ENCODE peak calls at places on chromosomes 5 and 9, in eight cellular contexts. One of them, this sample, is unnamed.

GRCh38 chr5:178644826-178645545 is 18.1 kb upstream of the CLK4 start:
- DNase-seq in stimulated activated naive CD4-positive, alpha-beta T cell: no peak
- DNase-seq in lung microvascular endothelial cell: peak
- DNase-seq in astrocyte of the spinal cord: peak
- DNase-seq in choroid plexus epithelial cell: peak
- DNase-seq in NCI-H2081: no peak
- DNase-seq in HFFc6: no peak
- DNase-seq in tibial artery: no peak
- DNase-seq in this sample: no peak

GRCh38 chr5:124748687-124749594 is 2.5 kb upstream of the ZNF608 start:
- DNase-seq in stimulated activated naive CD4-positive, alpha-beta T cell: no peak
- DNase-seq in lung microvascular endothelial cell: peak
- DNase-seq in astrocyte of the spinal cord: peak
- DNase-seq in choroid plexus epithelial cell: peak
- DNase-seq in NCI-H2081: peak
- DNase-seq in HFFc6: no peak
- DNase-seq in tibial artery: peak
- DNase-seq in this sample: peak

GRCh38 chr5:151315998-151316597 is 12.5 kb upstream of the SLC36A3 start:
- DNase-seq in stimulated activated naive CD4-positive, alpha-beta T cell: no peak
- DNase-seq in lung microvascular endothelial cell: peak
- DNase-seq in astrocyte of the spinal cord: peak
- DNase-seq in choroid plexus epithelial cell: peak
- DNase-seq in NCI-H2081: peak
- DNase-seq in HFFc6: peak
- DNase-seq in tibial artery: peak
- DNase-seq in this sample: peak

GRCh38 chr9:111599092-111599947 is at the start of gene PTGR1:
- DNase-seq in stimulated activated naive CD4-positive, alpha-beta T cell: no peak
- DNase-seq in lung microvascular endothelial cell: peak
- DNase-seq in astrocyte of the spinal cord: peak
- DNase-seq in choroid plexus epithelial cell: peak
- DNase-seq in NCI-H2081: no peak
- DNase-seq in HFFc6: peak
- DNase-seq in tibial artery: peak
- DNase-seq in this sample: peak

GRCh38 chr5:150358261-150359095 is 981 bp downstream of the TCOF1 start:
- DNase-seq in stimulated activated naive CD4-positive, alpha-beta T cell: no peak
- DNase-seq in lung microvascular endothelial cell: peak
- DNase-seq in astrocyte of the spinal cord: peak
- DNase-seq in choroid plexus epithelial cell: no peak
- DNase-seq in NCI-H2081: no peak
- DNase-seq in HFFc6: no peak
- DNase-seq in tibial artery: no peak
- DNase-seq in this sample: no peak

GRCh38 chr9:1457460-1457859 is 407.3 kb downstream of the DMRT2 start:
- DNase-seq in stimulated activated naive CD4-positive, alpha-beta T cell: no peak
- DNase-seq in lung microvascular endothelial cell: no peak
- DNase-seq in astrocyte of the spinal cord: no peak
- DNase-seq in choroid plexus epithelial cell: no peak
- DNase-seq in NCI-H2081: no peak
- DNase-seq in HFFc6: no peak
- DNase-seq in tibial artery: no peak
- DNase-seq in this sample: no peak

GRCh38 chr9:35566417-35566816 is 38.6 kb upstream of the TESK1 start:
- DNase-seq in stimulated activated naive CD4-positive, alpha-beta T cell: no peak
- DNase-seq in lung microvascular endothelial cell: no peak
- DNase-seq in astrocyte of the spinal cord: no peak
- DNase-seq in choroid plexus epithelial cell: no peak
- DNase-seq in NCI-H2081: no peak
- DNase-seq in HFFc6: peak
- DNase-seq in tibial artery: no peak
- DNase-seq in this sample: peak

GRCh38 chr5:56561-57290 is 35.2 kb upstream of the PLEKHG4B start:
- DNase-seq in stimulated activated naive CD4-positive, alpha-beta T cell: no peak
- DNase-seq in lung microvascular endothelial cell: peak
- DNase-seq in astrocyte of the spinal cord: peak
- DNase-seq in choroid plexus epithelial cell: peak
- DNase-seq in NCI-H2081: no peak
- DNase-seq in HFFc6: peak
- DNase-seq in tibial artery: no peak
- DNase-seq in this sample: no peak

GRCh38 chr5:135880278-135880677 is 15.4 kb downstream of the IL9 start:
- DNase-seq in stimulated activated naive CD4-positive, alpha-beta T cell: no peak
- DNase-seq in lung microvascular endothelial cell: peak
- DNase-seq in astrocyte of the spinal cord: no peak
- DNase-seq in choroid plexus epithelial cell: peak
- DNase-seq in NCI-H2081: no peak
- DNase-seq in HFFc6: no peak
- DNase-seq in tibial artery: no peak
- DNase-seq in this sample: no peak